ENCODE peak calls at places on chromosomes 11 and 22, in five cellular contexts. G is uterus, J is stomach, S is colonic mucosa, I is IMR-90. B is an unnamed sample.

GRCh38 chr11:116808262-116809175 is 14.6 kb downstream of the APOA4 start:
- DNase-seq in G (no peak), J (peak; percentile 81), S (peak; percentile 67), I (peak; percentile 32), B (peak; percentile 31)

GRCh38 chr11:76962583-76963416 is 71.4 kb upstream of the B3GNT6 start:
- DNase-seq in G (no peak), J (peak; percentile 55), S (peak; percentile 67), I (no peak), B (peak; percentile 48)

GRCh38 chr11:65410936-65411680 is 11.5 kb upstream of the NEAT1 start:
- DNase-seq in G (no peak), J (no peak), S (no peak), I (no peak), B (no peak)

GRCh38 chr11:69012092-69013008 is 696 bp downstream of the MRGPRF start:
- DNase-seq in G (peak; percentile 60), J (no peak), S (no peak), I (peak; percentile 57), B (peak; percentile 75)

GRCh38 chr11:108340958-108341357 is 118.1 kb downstream of the ATM start:
- DNase-seq in G (no peak), J (no peak), S (no peak), I (no peak), B (no peak)

GRCh38 chr11:116837231-116838091 is at the start of gene APOA1:
- DNase-seq in G (peak; percentile 27), J (no peak), S (no peak), I (no peak), B (no peak)

GRCh38 chr11:64268687-64269379 is 15.6 kb downstream of the BAD start:
- DNase-seq in G (peak; percentile 77), J (peak; percentile 69), S (peak; percentile 82), I (peak; percentile 48), B (peak; percentile 88)

GRCh38 chr11:12677131-12677530 is 2.9 kb downstream of the TEAD1 start:
- DNase-seq in G (no peak), J (no peak), S (no peak), I (no peak), B (peak; percentile 65)

GRCh38 chr22:18111759-18112330 is 1.2 kb downstream of the TUBA8 start:
- DNase-seq in G (no peak), J (peak; percentile 51), S (no peak), I (no peak), B (no peak)

GRCh38 chr11:21912280-21912679 is 280.6 kb upstream of the ANO5 start:
- DNase-seq in G (no peak), J (no peak), S (no peak), I (no peak), B (no peak)

DNA sequence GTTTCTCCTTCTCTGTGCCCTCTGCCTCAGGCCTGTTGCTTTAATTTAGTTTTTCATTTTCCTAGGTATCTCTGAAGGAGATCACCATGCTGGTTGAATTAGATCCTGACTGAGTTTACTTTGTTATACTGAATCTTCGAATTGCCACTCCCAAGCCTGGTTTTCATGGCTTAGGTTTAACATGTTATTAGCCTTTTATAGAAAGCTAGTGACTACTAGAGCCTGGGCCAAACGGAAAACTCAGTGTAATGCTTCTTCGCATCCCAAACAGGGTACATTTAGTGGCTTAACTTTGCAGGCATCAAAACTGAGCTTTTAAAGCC is 3.6 kb downstream of the CRKL start:
- DNase-seq in G (no peak), J (no peak), S (no peak), I (no peak), B (no peak)
- H3K4me3 ChIP-seq in G (peak overlapping the region; percentile 77), J (no peak overlapping the region), S (peak overlapping the region; percentile 85), I (peak overlapping the region; percentile 11), B (peak overlapping the region; percentile 96)

GRCh38 chr11:61891331-61892084 is at the start of gene FADS3:
- DNase-seq in G (peak; percentile 87), J (peak; percentile 91), S (peak; percentile 91), I (peak; percentile 69), B (peak; percentile 82)
- TF ChIP-seq CTCF in G (peak; percentile 13), J (no peak), S (no peak), I (no peak), B (no peak)

GRCh38 chr11:15875934-15876333 is 480.4 kb downstream of the SOX6 start:
- DNase-seq in G (no peak), J (no peak), S (no peak), I (no peak), B (no peak)
- H3K4me3 ChIP-seq in G (no peak overlapping the region), J (no peak overlapping the region), S (no peak overlapping the region), I (no peak overlapping the region), B (no peak overlapping the region)

DNA sequence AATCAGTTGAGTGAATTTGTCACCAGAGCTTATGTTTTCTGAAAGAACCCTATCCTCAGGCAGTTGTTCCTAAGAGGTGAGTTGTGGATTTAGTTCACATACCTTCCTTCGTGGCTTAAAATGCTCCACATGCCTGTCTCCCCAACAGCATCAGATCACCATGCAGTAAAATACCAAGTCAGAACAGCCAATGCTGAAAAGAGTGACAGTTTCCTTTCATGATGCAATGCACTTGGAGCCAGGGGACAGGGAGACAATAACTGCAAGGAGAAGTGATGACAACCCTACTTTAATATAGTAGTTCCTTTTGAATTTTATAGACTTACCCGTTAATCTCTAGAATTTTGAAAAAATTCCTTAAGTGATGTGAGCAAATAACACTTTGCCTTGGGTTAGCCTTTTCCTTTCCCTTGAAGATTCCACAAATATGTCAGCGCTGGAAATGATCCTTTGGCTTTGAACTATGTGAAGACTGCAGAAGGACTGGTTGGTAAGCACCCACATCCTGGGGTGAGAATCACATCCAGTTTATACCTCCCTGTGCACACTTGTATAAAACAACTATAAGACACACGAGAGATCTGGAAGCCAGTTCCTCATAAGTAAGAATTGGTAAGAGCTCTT is 71.2 kb downstream of the PIWIL4 start:
- DNase-seq in G (no peak), J (no peak), S (no peak), I (no peak), B (no peak)
- TF ChIP-seq CTCF in G (no peak), J (no peak), S (no peak), I (no peak), B (no peak)